ENCODE peak calls at places on chromosomes 3 and 15, in five cellular contexts. U is DMS53; R is HEK293T; D is effector CD4-positive, alpha-beta T cell; S is T-helper 9 cell. W is an unnamed sample.

GRCh38 chr3:157572559-157573270 is 69.5 kb upstream of the VEPH1 start:
- DNase-seq in U (peak; percentile 72), R (peak; percentile 54), D (no peak), S (no peak), W (peak; percentile 72)

GRCh38 chr3:7309707-7310106 is 448.8 kb downstream of the GRM7 start:
- DNase-seq in U (no peak), R (no peak), D (no peak), S (no peak), W (peak; percentile 73)

GRCh38 chr3:158279584-158279983 is 169.7 kb downstream of the RSRC1 start:
- DNase-seq in U (no peak), R (no peak), D (no peak), S (no peak), W (no peak)

GRCh38 chr3:57877116-57877515 is 121.0 kb downstream of the SLMAP start:
- DNase-seq in U (no peak), R (no peak), D (no peak), S (no peak), W (no peak)

GRCh38 chr15:63288778-63289378 is 11.5 kb downstream of the APH1B start:
- DNase-seq in U (peak; percentile 67), R (peak; percentile 28), D (no peak), S (no peak), W (peak; percentile 67)

GRCh38 chr15:62165793-62166380 is 802 bp upstream of the C2CD4B start:
- DNase-seq in U (peak; percentile 20), R (no peak), D (no peak), S (no peak), W (no peak)

GRCh38 chr3:53708001-53708621 is 138.1 kb downstream of the CHDH start:
- DNase-seq in U (peak; percentile 74), R (no peak), D (no peak), S (no peak), W (no peak)

GRCh38 chr3:173826901-173827609 is 429.5 kb downstream of the NLGN1 start:
- DNase-seq in U (no peak), R (no peak), D (no peak), S (no peak), W (no peak)

GRCh38 chr3:18069564-18069963 is 327.1 kb upstream of the TBC1D5 start:
- DNase-seq in U (no peak), R (no peak), D (no peak), S (no peak), W (no peak)

GRCh38 chr3:172987268-172987667 is 153.8 kb downstream of the SPATA16 start:
- DNase-seq in U (peak; percentile 54), R (peak; percentile 32), D (no peak), S (no peak), W (peak; percentile 51)

GRCh38 chr3:67648701-67649100 is 5.7 kb downstream of the SUCLG2 start:
- DNase-seq in U (no peak), R (no peak), D (no peak), S (no peak), W (no peak)

GRCh38 chr3:86168512-86168911 is 822.4 kb downstream of the VGLL3 start:
- DNase-seq in U (no peak), R (no peak), D (no peak), S (no peak), W (no peak)

GRCh38 chr15:27342991-27343390 is 372.0 kb downstream of the GABRG3 start:
- DNase-seq in U (no peak), R (no peak), D (no peak), S (no peak), W (no peak)

GRCh38 chr3:132695422-132695821 is 26.8 kb downstream of the NPHP3 start:
- DNase-seq in U (no peak), R (no peak), D (no peak), S (no peak), W (no peak)

GRCh38 chr3:59115355-59116136 is 65.7 kb upstream of the CFAP20DC start:
- DNase-seq in U (no peak), R (no peak), D (no peak), S (no peak), W (peak; percentile 38)

GRCh38 chr3:136305879-136306278 is 55.7 kb downstream of the PCCB start:
- DNase-seq in U (peak; percentile 35), R (no peak), D (no peak), S (no peak), W (peak; percentile 63)

GRCh38 chr15:75727851-75728715 is 15.4 kb upstream of the CSPG4 start:
- DNase-seq in U (peak; percentile 70), R (peak; percentile 55), D (peak; percentile 67), S (peak; percentile 67), W (peak; percentile 57)

GRCh38 chr15:98729446-98730042 is 81.2 kb downstream of the IGF1R start:
- DNase-seq in U (no peak), R (no peak), D (no peak), S (no peak), W (no peak)

GRCh38 chr15:73942751-73943270 is 16.5 kb downstream of the LOXL1 start:
- DNase-seq in U (no peak), R (no peak), D (no peak), S (no peak), W (no peak)

GRCh38 chr3:86814321-86814720 is 176.6 kb downstream of the VGLL3 start:
- DNase-seq in U (no peak), R (no peak), D (no peak), S (no peak), W (no peak)

GRCh38 chr3:127547761-127548605 is 42.5 kb downstream of the TPRA1 start:
- DNase-seq in U (peak; percentile 73), R (peak; percentile 87), D (peak; percentile 70), S (peak; percentile 74), W (peak; percentile 47)

GRCh38 chr3:170043506-170043905 is 5.7 kb downstream of the GPR160 start:
- DNase-seq in U (no peak), R (no peak), D (no peak), S (no peak), W (no peak)

GRCh38 chr3:121916189-121916588 is 22.0 kb downstream of the SLC15A2 start:
- DNase-seq in U (no peak), R (no peak), D (no peak), S (no peak), W (no peak)

GRCh38 chr3:179615458-179616173 is 11.0 kb downstream of the NDUFB5 start:
- DNase-seq in U (no peak), R (no peak), D (no peak), S (no peak), W (no peak)

GRCh38 chr15:69107025-69107620 is 53.3 kb upstream of the GLCE start:
- DNase-seq in U (no peak), R (no peak), D (no peak), S (no peak), W (no peak)

GRCh38 chr3:11115548-11115947 is 38.7 kb upstream of the HRH1 start:
- DNase-seq in U (no peak), R (no peak), D (no peak), S (no peak), W (no peak)

GRCh38 chr3:114714237-114714636 is 420.4 kb downstream of the TIGIT start:
- DNase-seq in U (peak; percentile 26), R (no peak), D (no peak), S (no peak), W (peak; percentile 14)

GRCh38 chr3:115469649-115470048 is 153.7 kb upstream of the GAP43 start:
- DNase-seq in U (peak; percentile 45), R (no peak), D (no peak), S (no peak), W (no peak)

GRCh38 chr15:50653156-50653743 is 33.3 kb downstream of the TRPM7 start:
- DNase-seq in U (no peak), R (no peak), D (no peak), S (no peak), W (no peak)

GRCh38 chr15:74420193-74420905 is 13.4 kb downstream of the SEMA7A start:
- DNase-seq in U (no peak), R (no peak), D (no peak), S (no peak), W (no peak)